ENCODE peak calls at places on chromosomes 13 and 19, in five cellular contexts. O is nephron progenitor cell, Z is GM12878, G is B cell, N is left ventricle myocardium inferior. K is an unnamed sample.

GRCh38 chr13:44436589-44437337 is 63.1 kb downstream of the SERP2 start:
- DNase-seq in N (peak; percentile 95), O (peak; percentile 95), Z (no peak), G (peak; percentile 53), K (peak; percentile 94)

GRCh38 chr13:27516103-27516502 is 65.7 kb upstream of the MTIF3 start:
- DNase-seq in N (no peak), G (no peak), Z (no peak), O (no peak), K (no peak)

GRCh38 chr19:53545271-53546065 is 7.5 kb downstream of the ZNF331 start:
- DNase-seq in G (peak; percentile 31), N (no peak), O (no peak), Z (no peak), K (no peak)

GRCh38 chr19:14440049-14440448 is 6.9 kb downstream of the PKN1 start:
- DNase-seq in Z (peak; percentile 37), O (no peak), G (peak; percentile 85), N (peak; percentile 82), K (peak; percentile 80)

GRCh38 chr13:25037057-25037813 is 58.7 kb upstream of the PABPC3 start:
- DNase-seq in G (peak; percentile 74), O (peak; percentile 64), N (no peak), Z (no peak), K (no peak)

GRCh38 chr19:293436-294110 is 2.4 kb upstream of the PLPP2 start:
- DNase-seq in N (no peak), Z (no peak), O (no peak), G (no peak), K (no peak)

GRCh38 chr13:113187263-113187669 is 21.2 kb downstream of the PCID2 start:
- DNase-seq in N (peak; percentile 87), Z (no peak), O (no peak), G (no peak), K (peak; percentile 80)

GRCh38 chr13:58300224-58300623 is 668.7 kb downstream of the PCDH17 start:
- DNase-seq in Z (no peak), N (no peak), O (no peak), G (no peak), K (no peak)

DNA sequence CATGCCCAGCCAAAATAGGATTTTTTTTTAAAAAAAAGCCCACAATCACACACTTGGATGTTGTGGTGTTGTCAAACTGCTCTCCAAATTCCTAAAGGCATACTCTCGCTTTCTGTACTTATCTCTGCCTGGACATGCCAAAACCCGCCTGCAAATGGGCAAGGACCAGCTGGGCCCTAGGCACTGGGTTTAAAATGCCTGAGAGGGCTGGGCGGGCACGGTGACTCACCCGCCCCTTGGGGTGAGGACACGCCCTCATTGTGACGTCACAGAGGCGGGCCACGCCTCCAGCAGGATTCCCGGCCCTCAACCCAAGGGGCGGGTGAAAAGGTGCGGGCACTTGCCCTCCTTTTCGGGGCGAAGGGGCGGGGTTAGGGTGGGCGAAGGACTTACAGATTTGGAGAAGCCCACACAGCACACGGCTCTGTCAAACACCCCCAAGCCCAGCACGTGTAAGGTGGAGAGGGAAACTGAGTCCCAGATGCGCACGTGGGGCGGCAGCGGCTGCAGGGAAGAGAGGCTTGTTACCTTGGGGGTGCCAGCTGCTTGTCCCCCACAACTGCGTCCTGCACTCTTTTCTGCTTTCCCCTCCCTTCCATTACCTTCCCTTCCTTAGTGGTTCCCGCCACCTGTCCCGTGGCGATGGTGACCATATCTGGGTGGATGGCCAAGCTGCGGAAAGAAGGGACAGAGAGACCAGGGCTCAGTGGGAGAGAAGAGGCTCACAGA is 6.6 kb downstream of the EML2 start:
- DNase-seq in N (peak; percentile 70), O (peak; percentile 92), Z (no peak), G (peak; percentile 43), K (peak; percentile 70)
- TF ChIP-seq CTCF in N (no peak), O (no peak), Z (no peak), G (no peak), K (no peak)

GRCh38 chr19:11197291-11198174 is at the start of gene KANK2:
- DNase-seq in G (peak; percentile 85), Z (peak; percentile 13), O (peak; percentile 88), N (peak; percentile 88), K (peak; percentile 88)
- TF ChIP-seq CTCF in G (no peak), Z (no peak), O (no peak), N (peak; percentile 32), K (no peak)

GRCh38 chr13:23671367-23671766 is 101.2 kb downstream of the TNFRSF19 start:
- DNase-seq in Z (no peak), G (no peak), N (no peak), O (no peak), K (no peak)

GRCh38 chr13:23668557-23668956 is 98.3 kb downstream of the TNFRSF19 start:
- DNase-seq in O (no peak), N (peak; percentile 36), Z (no peak), G (no peak), K (no peak)

GRCh38 chr13:23666576-23666975 is 96.4 kb downstream of the TNFRSF19 start:
- DNase-seq in G (no peak), Z (no peak), O (no peak), N (no peak), K (no peak)

GRCh38 chr13:23670793-23671192 is 100.6 kb downstream of the TNFRSF19 start:
- DNase-seq in Z (no peak), G (no peak), O (no peak), N (no peak), K (no peak)

GRCh38 chr13:23667750-23668149 is 97.5 kb downstream of the TNFRSF19 start:
- DNase-seq in O (no peak), Z (no peak), G (peak; percentile 10), N (no peak), K (no peak)
- TF ChIP-seq CTCF in O (no peak), Z (no peak), G (peak; percentile 9), N (no peak), K (no peak)

GRCh38 chr19:45092747-45093678 is at the start of gene PPP1R37:
- DNase-seq in O (peak; percentile 89), N (peak; percentile 91), G (peak; percentile 95), Z (peak; percentile 77), K (peak; percentile 97)
- TF ChIP-seq CTCF in O (no peak), N (peak; percentile 64), G (peak; percentile 52), Z (peak; percentile 13), K (no peak)

K was measured in mucosa of descending colon.